ENCODE peak calls at places on chromosomes 4 and X, in seven cellular contexts. A is kidney glomerular epithelial cell; Q is memory B cell; C is GM04504; X is effector CD4-positive, alpha-beta T cell; H is stimulated activated naive CD8-positive, alpha-beta T cell treated with anti-CD3 and anti-CD28 coated beads, Interleukin-15, Interleukin-2, amounts not matched to agents 100 U/mL and 50 U/mL, for 24 hours; F is GM23248. N is an unnamed sample.

GRCh38 chrX:28787206-28787605 is 200.0 kb downstream of the IL1RAPL1 start:
- DNase-seq in A (peak), Q (no peak), C (peak), X (no peak), H (no peak), F (peak), N (no peak)

GRCh38 chrX:38038501-38038900 is 32.1 kb downstream of the SYTL5 start:
- DNase-seq in A (no peak), Q (no peak), C (no peak), X (no peak), H (no peak), F (no peak), N (no peak)

GRCh38 chrX:46648660-46649059 is 75.1 kb downstream of the CHST7 start:
- DNase-seq in A (peak), Q (no peak), C (no peak), X (no peak), H (no peak), F (no peak), N (no peak)

GRCh38 chr4:182827166-182827565 is 90.0 kb downstream of the DCTD start:
- DNase-seq in A (no peak), Q (no peak), C (no peak), X (no peak), H (no peak), F (no peak), N (no peak)

GRCh38 chrX:31266172-31267076 is 194.6 kb upstream of the FTHL17 start:
- DNase-seq in A (peak), Q (peak), C (no peak), X (no peak), H (peak), F (peak), N (peak)

GRCh38 chr4:159106636-159107035 is 3.8 kb downstream of the RAPGEF2 start:
- DNase-seq in A (no peak), Q (no peak), C (no peak), X (no peak), H (no peak), F (no peak), N (no peak)

GRCh38 chr4:26871611-26872010 is 11.0 kb downstream of the STIM2 start:
- DNase-seq in A (no peak), Q (no peak), C (no peak), X (no peak), H (no peak), F (peak), N (no peak)

GRCh38 chrX:41922125-41922521 is 1.2 kb downstream of the CASK start:
- DNase-seq in A (no peak), Q (no peak), C (no peak), X (peak), H (peak), F (peak), N (no peak)

GRCh38 chr4:39626261-39626660 is 12.4 kb downstream of the SMIM14 start:
- DNase-seq in A (no peak), Q (peak), C (no peak), X (no peak), H (no peak), F (no peak), N (no peak)

GRCh38 chr4:162126754-162127153 is 37.0 kb downstream of the FSTL5 start:
- DNase-seq in A (no peak), Q (no peak), C (no peak), X (no peak), H (no peak), F (no peak), N (no peak)

GRCh38 chrX:10634681-10635161 is 14.3 kb upstream of the MID1 start:
- DNase-seq in A (peak), Q (no peak), C (no peak), X (no peak), H (no peak), F (peak), N (no peak)

GRCh38 chr4:82380831-82381230 is 7.0 kb upstream of the HNRNPD start:
- DNase-seq in A (no peak), Q (no peak), C (no peak), X (no peak), H (no peak), F (no peak), N (no peak)

GRCh38 chrX:133215747-133216146 is 2.4 kb downstream of the TFDP3 start:
- DNase-seq in A (peak), Q (no peak), C (no peak), X (no peak), H (peak), F (peak), N (no peak)

GRCh38 chr4:159516556-159516955 is 413.7 kb downstream of the RAPGEF2 start:
- DNase-seq in A (peak), Q (no peak), C (no peak), X (no peak), H (no peak), F (peak), N (no peak)